ENCODE peak calls at places on chromosomes 13 and 19, in seven cellular contexts. One of them, this sample, is unnamed.

GRCh38 chr13:32426191-32426980 is 1.5 kb downstream of the N4BP2L1 start:
- DNase-seq in endothelial cell: no peak
- DNase-seq in IMR-90: no peak
- DNase-seq in neural crest cell: no peak
- DNase-seq in astrocyte of the spinal cord: no peak
- DNase-seq in AG04450: no peak
- DNase-seq in thoracic aorta: no peak
- DNase-seq in this sample: no peak

GRCh38 chr13:80408270-80408669 is 67.3 kb upstream of the SPRY2 start:
- DNase-seq in endothelial cell: no peak
- DNase-seq in IMR-90: no peak
- DNase-seq in neural crest cell: no peak
- DNase-seq in astrocyte of the spinal cord: no peak
- DNase-seq in AG04450: no peak
- DNase-seq in thoracic aorta: no peak
- DNase-seq in this sample: no peak

GRCh38 chr13:36945078-36945477 is 25.0 kb upstream of the SMAD9 start:
- DNase-seq in endothelial cell: no peak
- DNase-seq in IMR-90: no peak
- DNase-seq in neural crest cell: no peak
- DNase-seq in astrocyte of the spinal cord: no peak
- DNase-seq in AG04450: no peak
- DNase-seq in thoracic aorta: no peak
- DNase-seq in this sample: no peak

GRCh38 chr19:55698256-55698655 is 23.2 kb downstream of the EPN1 start:
- DNase-seq in endothelial cell: no peak
- DNase-seq in IMR-90: no peak
- DNase-seq in neural crest cell: no peak
- DNase-seq in astrocyte of the spinal cord: no peak
- DNase-seq in AG04450: no peak
- DNase-seq in thoracic aorta: no peak
- DNase-seq in this sample: no peak

GRCh38 chr19:11721681-11722080 is 17.1 kb downstream of the ZNF823 start:
- DNase-seq in endothelial cell: no peak
- DNase-seq in IMR-90: no peak
- DNase-seq in neural crest cell: no peak
- DNase-seq in astrocyte of the spinal cord: no peak
- DNase-seq in AG04450: no peak
- DNase-seq in thoracic aorta: no peak
- DNase-seq in this sample: no peak

GRCh38 chr19:8610041-8610927 is at the start of gene ADAMTS10:
- DNase-seq in endothelial cell: peak
- DNase-seq in IMR-90: peak
- DNase-seq in neural crest cell: peak
- DNase-seq in astrocyte of the spinal cord: peak
- DNase-seq in AG04450: no peak
- DNase-seq in thoracic aorta: no peak
- DNase-seq in this sample: peak

GRCh38 chr19:52603558-52604207 is 33.6 kb downstream of the ZNF701 start:
- DNase-seq in endothelial cell: no peak
- DNase-seq in IMR-90: peak
- DNase-seq in neural crest cell: no peak
- DNase-seq in astrocyte of the spinal cord: no peak
- DNase-seq in AG04450: no peak
- DNase-seq in thoracic aorta: no peak
- DNase-seq in this sample: no peak

GRCh38 chr13:57624565-57625435 is 6.7 kb upstream of the PCDH17 start:
- DNase-seq in endothelial cell: peak
- DNase-seq in IMR-90: peak
- DNase-seq in neural crest cell: peak
- DNase-seq in astrocyte of the spinal cord: peak
- DNase-seq in AG04450: no peak
- DNase-seq in thoracic aorta: no peak
- DNase-seq in this sample: peak

GRCh38 chr19:19115954-19116353 is 22.3 kb downstream of the TMEM161A start:
- DNase-seq in endothelial cell: peak
- DNase-seq in IMR-90: no peak
- DNase-seq in neural crest cell: peak
- DNase-seq in astrocyte of the spinal cord: no peak
- DNase-seq in AG04450: no peak
- DNase-seq in thoracic aorta: no peak
- DNase-seq in this sample: no peak

GRCh38 chr13:76667551-76667950 is 218.7 kb downstream of the KCTD12 start:
- DNase-seq in endothelial cell: no peak
- DNase-seq in IMR-90: peak
- DNase-seq in neural crest cell: no peak
- DNase-seq in astrocyte of the spinal cord: peak
- DNase-seq in AG04450: peak
- DNase-seq in thoracic aorta: no peak
- DNase-seq in this sample: no peak

GRCh38 chr19:49758292-49758691 is 4.8 kb downstream of the TSKS start:
- DNase-seq in endothelial cell: no peak
- DNase-seq in IMR-90: peak
- DNase-seq in neural crest cell: no peak
- DNase-seq in astrocyte of the spinal cord: peak
- DNase-seq in AG04450: peak
- DNase-seq in thoracic aorta: no peak
- DNase-seq in this sample: no peak

GRCh38 chr19:719081-719512 is 10.4 kb downstream of the PALM start:
- DNase-seq in endothelial cell: no peak
- DNase-seq in IMR-90: no peak
- DNase-seq in neural crest cell: no peak
- DNase-seq in astrocyte of the spinal cord: no peak
- DNase-seq in AG04450: no peak
- DNase-seq in thoracic aorta: no peak
- DNase-seq in this sample: no peak

GRCh38 chr13:110499621-110500281 is 61.8 kb downstream of the RAB20 start:
- DNase-seq in endothelial cell: no peak
- DNase-seq in IMR-90: peak
- DNase-seq in neural crest cell: no peak
- DNase-seq in astrocyte of the spinal cord: peak
- DNase-seq in AG04450: no peak
- DNase-seq in thoracic aorta: no peak
- DNase-seq in this sample: no peak

GRCh38 chr19:40444181-40445005 is at the start of gene SERTAD3:
- DNase-seq in endothelial cell: peak
- DNase-seq in IMR-90: peak
- DNase-seq in neural crest cell: peak
- DNase-seq in astrocyte of the spinal cord: peak
- DNase-seq in AG04450: peak
- DNase-seq in thoracic aorta: peak
- DNase-seq in this sample: peak

GRCh38 chr19:41309225-41310030 is 544 bp upstream of the CCDC97 start:
- DNase-seq in endothelial cell: no peak
- DNase-seq in IMR-90: no peak
- DNase-seq in neural crest cell: no peak
- DNase-seq in astrocyte of the spinal cord: peak
- DNase-seq in AG04450: no peak
- DNase-seq in thoracic aorta: no peak
- DNase-seq in this sample: no peak

GRCh38 chr13:34942732-34943674 is 933 bp downstream of the NBEA start:
- DNase-seq in endothelial cell: peak
- DNase-seq in IMR-90: no peak
- DNase-seq in neural crest cell: peak
- DNase-seq in astrocyte of the spinal cord: no peak
- DNase-seq in AG04450: no peak
- DNase-seq in thoracic aorta: no peak
- DNase-seq in this sample: no peak

GRCh38 chr13:22108283-22108897 is 437.5 kb downstream of the FGF9 start:
- DNase-seq in endothelial cell: no peak
- DNase-seq in IMR-90: peak
- DNase-seq in neural crest cell: no peak
- DNase-seq in astrocyte of the spinal cord: no peak
- DNase-seq in AG04450: no peak
- DNase-seq in thoracic aorta: no peak
- DNase-seq in this sample: no peak

GRCh38 chr13:52809310-52809769 is 39.1 kb downstream of the PCDH8 start:
- DNase-seq in endothelial cell: peak
- DNase-seq in IMR-90: peak
- DNase-seq in neural crest cell: peak
- DNase-seq in astrocyte of the spinal cord: peak
- DNase-seq in AG04450: no peak
- DNase-seq in thoracic aorta: no peak
- DNase-seq in this sample: peak

DNA sequence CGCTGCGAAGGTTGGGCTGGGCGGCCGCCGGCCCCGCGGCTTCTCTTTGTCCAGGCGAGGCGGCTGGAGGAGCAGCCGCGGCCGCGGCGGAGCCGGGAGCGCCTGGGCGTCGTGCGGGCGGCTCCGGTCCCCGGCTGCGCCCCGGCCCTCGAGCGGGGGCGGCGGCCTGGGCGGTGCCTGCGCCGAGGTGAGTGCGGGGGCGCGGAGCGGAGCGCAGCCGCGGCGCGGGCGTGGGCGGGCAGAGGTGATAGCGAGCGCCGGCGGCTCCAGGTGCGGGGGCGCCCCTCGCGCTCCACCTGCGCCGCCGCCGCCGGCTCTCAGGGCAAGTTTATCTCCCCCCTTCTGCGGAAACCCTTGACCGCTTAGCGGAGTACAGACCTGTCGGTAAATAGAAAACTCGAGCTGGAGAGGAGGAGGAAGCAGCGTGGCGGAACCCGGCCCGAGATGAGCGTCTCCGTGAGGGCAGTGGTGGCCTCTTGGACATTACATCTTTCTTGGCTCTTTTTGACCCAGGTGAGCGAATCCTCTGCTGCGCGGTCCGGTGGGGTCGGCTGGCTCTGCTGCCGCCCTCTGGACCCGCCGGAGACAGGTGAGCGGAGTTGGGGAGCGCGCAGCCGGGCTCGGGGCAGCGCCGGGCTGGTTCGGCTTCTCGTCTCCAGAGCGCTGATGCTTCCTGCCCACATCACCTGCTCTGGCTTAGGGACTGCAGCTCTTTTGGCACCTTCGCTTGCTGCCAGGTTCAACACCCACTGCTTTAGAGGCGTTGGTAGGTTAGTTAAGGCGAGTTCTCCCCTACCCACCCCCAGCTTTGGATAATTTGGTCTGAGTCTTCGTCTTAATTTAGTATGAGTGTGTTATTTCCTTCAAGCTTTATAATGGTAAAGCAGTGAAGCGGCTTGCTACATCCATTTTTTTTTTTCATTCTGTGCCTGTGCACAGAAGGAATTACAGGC is at the start of gene MTUS2:
- DNase-seq in endothelial cell: peak
- DNase-seq in IMR-90: no peak
- DNase-seq in neural crest cell: peak
- DNase-seq in astrocyte of the spinal cord: no peak
- DNase-seq in AG04450: no peak
- DNase-seq in thoracic aorta: no peak
- DNase-seq in this sample: no peak
- TF ChIP-seq CTCF in endothelial cell: no peak
- TF ChIP-seq CTCF in IMR-90: no peak
- TF ChIP-seq CTCF in neural crest cell: no peak
- TF ChIP-seq CTCF in astrocyte of the spinal cord: no peak
- TF ChIP-seq CTCF in AG04450: no peak
- TF ChIP-seq CTCF in thoracic aorta: no peak
- TF ChIP-seq CTCF in this sample: no peak

GRCh38 chr19:4676955-4677731 is 7.0 kb upstream of the MYDGF start:
- DNase-seq in endothelial cell: peak
- DNase-seq in IMR-90: peak
- DNase-seq in neural crest cell: peak
- DNase-seq in astrocyte of the spinal cord: peak
- DNase-seq in AG04450: no peak
- DNase-seq in thoracic aorta: no peak
- DNase-seq in this sample: no peak
- TF ChIP-seq CTCF in endothelial cell: peak
- TF ChIP-seq CTCF in IMR-90: peak
- TF ChIP-seq CTCF in neural crest cell: peak
- TF ChIP-seq CTCF in astrocyte of the spinal cord: peak
- TF ChIP-seq CTCF in AG04450: peak
- TF ChIP-seq CTCF in thoracic aorta: peak
- TF ChIP-seq CTCF in this sample: peak

DNA sequence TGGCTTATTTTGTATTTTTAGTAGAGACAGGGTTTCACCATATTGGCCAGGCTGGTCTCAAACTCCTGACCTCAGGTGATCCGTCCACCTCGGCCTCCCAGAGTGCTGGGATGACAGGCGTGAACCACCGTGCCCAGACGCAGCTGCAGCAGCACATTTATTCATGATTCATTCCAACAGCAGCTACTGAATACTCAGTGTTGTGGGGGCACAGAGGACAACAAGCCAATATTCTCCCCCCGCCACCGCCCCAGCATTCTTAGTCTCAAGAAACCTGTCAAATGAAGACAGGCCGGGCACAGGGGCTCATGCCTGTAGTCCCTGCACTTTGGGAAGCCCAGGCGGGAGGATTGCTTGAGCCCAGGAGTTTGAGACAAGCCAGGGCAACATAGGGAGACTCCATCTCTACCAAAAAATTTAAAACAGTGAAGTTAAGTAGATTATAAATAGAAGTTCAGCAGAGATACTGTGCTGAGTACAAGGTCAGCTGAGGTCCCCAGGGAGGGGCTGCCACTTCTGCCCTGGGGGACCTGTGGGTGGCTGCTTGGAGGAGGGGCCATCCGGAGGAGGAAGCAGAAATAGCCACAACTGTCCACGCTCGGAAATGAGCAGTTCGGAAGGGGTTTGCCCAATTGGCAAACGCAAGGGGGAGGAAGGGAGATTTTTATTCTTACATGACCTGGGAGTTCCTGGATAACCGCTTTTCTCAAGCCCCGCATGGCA is 4.3 kb downstream of the DOT1L start:
- DNase-seq in endothelial cell: no peak
- DNase-seq in IMR-90: peak
- DNase-seq in neural crest cell: no peak
- DNase-seq in astrocyte of the spinal cord: peak
- DNase-seq in AG04450: no peak
- DNase-seq in thoracic aorta: peak
- DNase-seq in this sample: no peak
- TF ChIP-seq CTCF in endothelial cell: no peak
- TF ChIP-seq CTCF in IMR-90: no peak
- TF ChIP-seq CTCF in neural crest cell: no peak
- TF ChIP-seq CTCF in astrocyte of the spinal cord: no peak
- TF ChIP-seq CTCF in AG04450: no peak
- TF ChIP-seq CTCF in thoracic aorta: no peak
- TF ChIP-seq CTCF in this sample: no peak

GRCh38 chr19:6413291-6413690 is 11.3 kb downstream of the KHSRP start:
- DNase-seq in endothelial cell: no peak
- DNase-seq in IMR-90: no peak
- DNase-seq in neural crest cell: no peak
- DNase-seq in astrocyte of the spinal cord: no peak
- DNase-seq in AG04450: no peak
- DNase-seq in thoracic aorta: no peak
- DNase-seq in this sample: no peak

GRCh38 chr19:6409346-6409745 is 15.3 kb downstream of the KHSRP start:
- DNase-seq in endothelial cell: no peak
- DNase-seq in IMR-90: no peak
- DNase-seq in neural crest cell: no peak
- DNase-seq in astrocyte of the spinal cord: no peak
- DNase-seq in AG04450: no peak
- DNase-seq in thoracic aorta: no peak
- DNase-seq in this sample: no peak

GRCh38 chr19:6414033-6414643 is 10.5 kb downstream of the KHSRP start:
- DNase-seq in endothelial cell: no peak
- DNase-seq in IMR-90: no peak
- DNase-seq in neural crest cell: no peak
- DNase-seq in astrocyte of the spinal cord: no peak
- DNase-seq in AG04450: no peak
- DNase-seq in thoracic aorta: no peak
- DNase-seq in this sample: no peak

GRCh38 chr19:6414793-6415591 is 9.6 kb downstream of the KHSRP start:
- DNase-seq in endothelial cell: no peak
- DNase-seq in IMR-90: no peak
- DNase-seq in neural crest cell: no peak
- DNase-seq in astrocyte of the spinal cord: no peak
- DNase-seq in AG04450: no peak
- DNase-seq in thoracic aorta: no peak
- DNase-seq in this sample: no peak

GRCh38 chr19:6412111-6412999 is 12.3 kb downstream of the KHSRP start:
- DNase-seq in endothelial cell: peak
- DNase-seq in IMR-90: no peak
- DNase-seq in neural crest cell: no peak
- DNase-seq in astrocyte of the spinal cord: no peak
- DNase-seq in AG04450: no peak
- DNase-seq in thoracic aorta: no peak
- DNase-seq in this sample: peak
- TF ChIP-seq CTCF in endothelial cell: peak
- TF ChIP-seq CTCF in IMR-90: peak
- TF ChIP-seq CTCF in neural crest cell: peak
- TF ChIP-seq CTCF in astrocyte of the spinal cord: peak
- TF ChIP-seq CTCF in AG04450: peak
- TF ChIP-seq CTCF in thoracic aorta: peak
- TF ChIP-seq CTCF in this sample: peak

This sample was measured in mesothelial cell of epicardium.